ENCODE peak calls at places on chromosomes 2 and 18, in eight cellular contexts. I, Q, F, M, P, C, D and T are unnamed samples.

GRCh38 chr2:27920148-27920885 is 29.8 kb downstream of the BABAM2 start:
- DNase-seq in I (no peak), F (peak), M (no peak), C (no peak), D (no peak), P (no peak), Q (no peak), T (no peak)

GRCh38 chr2:67394734-67395133 is 2.4 kb upstream of the ETAA1 start:
- DNase-seq in Q (no peak), F (no peak), C (no peak), P (no peak), D (no peak), I (no peak), M (no peak), T (no peak)

GRCh38 chr2:28697602-28698149 is 54.0 kb upstream of the PPP1CB start:
- DNase-seq in I (no peak), Q (no peak), F (no peak), D (no peak), C (no peak), P (no peak), M (no peak), T (no peak)

GRCh38 chr2:133829686-133830085 is 261.4 kb upstream of the NCKAP5 start:
- DNase-seq in F (no peak), D (no peak), M (no peak), P (no peak), C (no peak), Q (no peak), I (no peak), T (no peak)

GRCh38 chr18:37710731-37711130 is 145.1 kb upstream of the CELF4 start:
- DNase-seq in F (no peak), M (no peak), C (no peak), D (no peak), Q (no peak), I (no peak), P (no peak), T (no peak)

GRCh38 chr2:17771956-17772355 is 18.0 kb downstream of the GEN1 start:
- DNase-seq in C (no peak), I (no peak), P (no peak), Q (no peak), M (no peak), F (no peak), D (no peak), T (no peak)

GRCh38 chr18:61998957-61999356 is 106.2 kb upstream of the RNF152 start:
- DNase-seq in P (no peak), C (no peak), Q (no peak), F (no peak), D (no peak), M (no peak), I (peak), T (no peak)

GRCh38 chr18:79912409-79912991 is 39.0 kb downstream of the SLC66A2 start:
- DNase-seq in I (no peak), P (peak), F (no peak), D (no peak), M (peak), Q (no peak), C (peak), T (peak)

GRCh38 chr2:119261498-119262225 is 38.0 kb downstream of the STEAP3 start:
- DNase-seq in I (no peak), P (no peak), D (no peak), F (no peak), Q (no peak), M (no peak), C (no peak), T (peak)

GRCh38 chr2:171319164-171319810 is 114.5 kb downstream of the METTL8 start:
- DNase-seq in C (peak), F (no peak), Q (peak), P (no peak), M (no peak), I (no peak), D (no peak), T (no peak)

GRCh38 chr2:224968051-224968450 is 74.2 kb downstream of the DOCK10 start:
- DNase-seq in P (no peak), M (no peak), I (no peak), D (no peak), C (no peak), Q (no peak), F (no peak), T (no peak)

GRCh38 chr2:64947906-64948305 is 41.3 kb upstream of the SLC1A4 start:
- DNase-seq in I (no peak), F (no peak), D (no peak), P (no peak), M (no peak), Q (no peak), C (no peak), T (no peak)

GRCh38 chr2:241011296-241011600 is 12.8 kb downstream of the SNED1 start:
- DNase-seq in C (no peak), P (no peak), D (no peak), Q (no peak), M (peak), I (no peak), F (peak), T (no peak)

GRCh38 chr2:73291461-73292315 is 1.7 kb downstream of the EGR4 start:
- DNase-seq in C (no peak), P (no peak), I (no peak), Q (peak), F (no peak), M (peak), D (no peak), T (no peak)

GRCh38 chr2:226665306-226665831 is 134.3 kb downstream of the IRS1 start:
- DNase-seq in C (no peak), F (no peak), D (no peak), M (no peak), Q (no peak), P (no peak), I (no peak), T (no peak)

GRCh38 chr18:36187826-36188721 is 777 bp downstream of the MOCOS start:
- DNase-seq in C (no peak), F (no peak), I (no peak), P (peak), D (no peak), Q (peak), M (peak), T (no peak)

GRCh38 chr2:227510620-227510958 is 38.6 kb downstream of the AGFG1 start:
- DNase-seq in C (no peak), D (no peak), Q (no peak), P (no peak), I (no peak), F (no peak), M (no peak), T (no peak)

GRCh38 chr18:77044866-77045664 is 87.5 kb downstream of the MBP start:
- DNase-seq in F (no peak), Q (no peak), M (peak), P (no peak), I (no peak), D (no peak), C (no peak), T (no peak)

GRCh38 chr2:210623506-210623905 is 67.1 kb downstream of the CPS1 start:
- DNase-seq in C (no peak), F (no peak), D (no peak), M (no peak), I (no peak), Q (no peak), P (no peak), T (no peak)

GRCh38 chr2:227623225-227623624 is 5.9 kb downstream of the SCYGR4 start:
- DNase-seq in C (no peak), F (no peak), P (no peak), I (peak), M (no peak), D (no peak), Q (no peak), T (no peak)

GRCh38 chr2:151928380-151928779 is 100.2 kb upstream of the ARL5A start:
- DNase-seq in C (no peak), M (no peak), I (no peak), D (no peak), P (peak), F (no peak), Q (no peak), T (no peak)

DNA sequence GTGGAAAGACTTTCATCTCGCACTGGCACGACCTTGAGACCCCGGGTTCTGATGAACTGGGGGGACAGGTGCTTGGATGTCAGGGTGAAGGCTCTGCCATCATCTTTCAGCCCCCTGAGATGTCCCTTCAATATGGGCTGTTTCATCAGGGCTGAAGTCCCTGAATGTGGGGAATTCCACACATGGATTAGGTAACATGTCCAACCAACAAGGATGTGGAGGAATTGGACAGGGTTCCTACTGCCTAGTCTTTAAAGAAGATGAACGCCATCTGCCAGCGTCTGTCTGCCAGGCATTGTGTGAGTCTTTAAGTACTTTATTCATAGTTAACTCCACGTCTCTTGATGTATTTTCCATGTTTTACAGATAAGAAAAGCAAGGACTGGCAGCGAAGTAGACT is 5.9 kb upstream of the GRHL1 start:
- DNase-seq in M (no peak), I (no peak), C (no peak), P (no peak), D (no peak), Q (no peak), F (no peak), T (no peak)
- H3K27ac ChIP-seq in M (no peak), I (no peak), C (no peak), P (no peak), D (no peak), Q (no peak), F (no peak), T (peak)

DNA sequence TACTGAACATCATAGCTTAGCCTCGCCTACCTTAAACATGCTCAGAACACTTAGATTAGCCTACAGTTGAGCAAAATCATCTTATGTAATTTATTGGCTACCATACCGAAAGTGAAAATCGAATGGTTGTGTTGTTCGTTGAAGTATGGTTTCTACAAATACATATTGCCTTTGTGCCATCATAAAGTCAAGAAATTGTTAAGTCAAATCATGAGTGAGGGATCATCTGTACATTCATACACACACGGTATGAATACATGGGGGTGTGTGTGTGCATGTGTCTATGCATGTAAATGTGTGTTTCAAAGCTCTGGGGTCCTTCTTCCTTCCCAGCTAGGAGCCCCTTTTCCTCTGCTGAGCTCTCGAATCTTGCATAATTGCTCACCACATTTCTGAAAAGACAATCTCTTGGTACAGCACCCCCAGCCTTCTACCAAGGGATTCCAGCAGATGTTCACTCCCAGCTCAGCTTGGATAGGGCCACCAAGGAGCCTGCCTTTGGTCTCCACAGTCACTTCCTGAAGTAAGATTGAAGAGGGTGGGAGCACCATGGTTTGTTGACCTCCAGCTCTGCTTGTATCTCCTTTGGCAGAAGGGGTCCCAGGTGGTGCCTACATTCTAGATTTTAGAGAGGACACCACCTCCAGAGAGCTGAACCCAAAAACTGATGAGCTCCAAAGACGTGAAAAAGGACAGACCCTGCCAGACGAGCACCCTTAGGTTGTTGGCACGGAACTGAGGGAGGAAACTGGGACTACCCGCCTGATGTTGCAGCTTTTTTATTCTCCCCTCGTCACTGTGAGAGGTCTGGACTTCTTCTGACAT is 33.2 kb upstream of the CYP1B1 start:
- DNase-seq in P (no peak), D (no peak), I (no peak), M (no peak), Q (no peak), F (no peak), C (no peak), T (no peak)
- H3K27ac ChIP-seq in P (no peak), D (peak), I (no peak), M (peak), Q (no peak), F (peak), C (no peak), T (peak)

GRCh38 chr2:234290196-234290595 is 206.7 kb downstream of the ARL4C start:
- DNase-seq in D (no peak), P (no peak), F (no peak), C (no peak), Q (no peak), I (no peak), M (no peak), T (no peak)
- H3K27ac ChIP-seq in D (no peak), P (no peak), F (no peak), C (peak), Q (no peak), I (peak), M (peak), T (peak)

GRCh38 chr18:54235871-54236270 is 11.4 kb upstream of the MBD2 start:
- DNase-seq in F (no peak), M (no peak), P (no peak), Q (no peak), I (no peak), D (no peak), C (no peak), T (no peak)
- H3K27ac ChIP-seq in F (peak), M (no peak), P (no peak), Q (no peak), I (no peak), D (no peak), C (no peak), T (no peak)

GRCh38 chr2:190579945-190580866 is 45.7 kb upstream of the NEMP2 start:
- DNase-seq in C (no peak), M (no peak), I (no peak), D (no peak), F (no peak), P (no peak), Q (no peak), T (no peak)

GRCh38 chr2:190578158-190579057 is 43.9 kb upstream of the NEMP2 start:
- DNase-seq in P (no peak), M (no peak), I (no peak), F (peak), Q (no peak), C (no peak), D (peak), T (no peak)

GRCh38 chr2:190581997-190582396 is 47.5 kb upstream of the NEMP2 start:
- DNase-seq in P (no peak), D (no peak), M (no peak), I (no peak), Q (no peak), C (no peak), F (no peak), T (no peak)

GRCh38 chr2:190576565-190576964 is 42.0 kb upstream of the NEMP2 start:
- DNase-seq in F (no peak), I (no peak), Q (no peak), P (no peak), M (no peak), C (no peak), D (no peak), T (no peak)

DNA sequence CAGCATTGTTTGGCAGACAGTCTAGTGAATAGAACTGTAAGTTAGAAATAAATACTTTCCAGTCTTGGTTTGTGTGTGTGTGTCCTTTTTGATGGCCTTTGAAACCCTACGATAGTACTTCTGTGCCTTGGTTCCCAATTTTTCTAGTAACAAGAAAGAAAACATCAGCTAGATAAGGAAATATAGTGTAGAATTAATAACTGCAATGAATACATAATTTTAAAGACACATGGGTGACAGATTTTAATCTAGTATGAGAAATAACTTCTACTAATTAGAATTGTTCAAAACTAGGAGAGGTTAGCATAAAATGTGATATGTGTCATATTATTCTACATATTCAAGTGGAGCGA is 44.5 kb upstream of the NEMP2 start:
- DNase-seq in I (no peak), D (no peak), C (no peak), F (no peak), P (no peak), Q (no peak), M (no peak), T (no peak)
- H3K27ac ChIP-seq in I (no peak), D (peak), C (no peak), F (no peak), P (no peak), Q (no peak), M (no peak), T (peak)

DNA sequence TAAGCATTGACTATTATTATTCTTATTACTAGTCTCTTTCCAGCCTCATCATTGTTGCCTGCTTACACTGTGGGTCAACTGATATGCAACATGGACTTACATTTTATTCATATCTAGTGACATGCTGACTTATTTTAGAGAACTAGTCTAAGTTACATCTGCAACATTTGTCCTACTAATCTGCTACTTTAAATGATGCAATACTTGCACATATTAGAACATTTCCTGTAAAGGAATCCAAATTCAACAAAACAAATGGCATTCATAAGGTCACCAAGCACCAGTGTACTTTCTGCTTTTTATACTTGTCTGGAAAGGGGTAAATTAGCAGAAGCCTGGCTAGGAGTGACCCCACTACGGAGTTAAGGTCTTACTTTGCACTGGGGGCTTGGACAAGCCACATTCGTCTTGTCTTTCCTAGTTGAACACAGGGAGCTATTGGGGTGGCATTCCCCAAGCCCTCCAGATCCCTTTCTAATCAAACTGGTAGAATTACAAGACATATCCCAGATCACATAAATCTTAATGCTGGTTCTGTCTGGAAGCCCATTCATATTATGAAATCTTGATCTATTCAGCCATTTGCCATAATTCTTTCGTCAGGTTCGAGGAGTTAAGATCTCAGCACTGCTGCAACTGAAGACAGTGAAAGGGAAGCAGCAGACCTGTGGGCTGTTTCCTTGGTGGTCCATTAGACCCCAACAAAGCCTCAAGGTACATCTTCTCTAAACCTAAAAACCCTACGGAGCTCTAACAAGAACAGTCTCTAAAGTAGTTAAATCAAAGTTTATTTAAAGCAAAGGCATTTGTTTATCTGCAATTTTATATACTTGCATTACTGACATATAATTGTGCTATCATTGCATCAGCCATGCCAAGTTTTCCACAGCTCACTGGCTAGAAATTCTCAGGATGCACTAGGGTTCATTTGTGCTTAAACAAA is 49.9 kb upstream of the RTN4 start:
- DNase-seq in I (no peak), Q (no peak), M (no peak), P (no peak), D (no peak), F (peak), C (no peak), T (no peak)
- H3K27ac ChIP-seq in I (peak), Q (no peak), M (peak), P (peak), D (peak), F (peak), C (no peak), T (peak)